ENCODE peak calls at places on chromosomes 4 and X, in six cellular contexts. One of them, this sample, is unnamed. For H3K36me3, the result is how much of the 10 kb centered on the place peaks cover.

GRCh38 chr4:76896731-76897521 is 1.0 kb downstream of the SOWAHB start:
- DNase-seq in transverse colon: peak
- DNase-seq in tibial artery: no peak
- DNase-seq in mesendoderm: peak
- DNase-seq in OCI-LY7: no peak
- DNase-seq in psoas muscle: no peak
- DNase-seq in this sample: no peak

GRCh38 chr4:37542749-37543148 is 143.4 kb downstream of the RELL1 start:
- DNase-seq in mesendoderm: no peak
- DNase-seq in OCI-LY7: no peak
- DNase-seq in psoas muscle: no peak
- DNase-seq in transverse colon: no peak
- DNase-seq in tibial artery: no peak
- DNase-seq in this sample: no peak

GRCh38 chr4:130534651-130535050 is 1438.7 kb downstream of the C4orf33 start:
- DNase-seq in transverse colon: no peak
- DNase-seq in OCI-LY7: no peak
- DNase-seq in psoas muscle: no peak
- DNase-seq in mesendoderm: no peak
- DNase-seq in tibial artery: no peak
- DNase-seq in this sample: no peak

GRCh38 chr4:127304356-127304755 is 328.4 kb upstream of the INTU start:
- DNase-seq in transverse colon: no peak
- DNase-seq in psoas muscle: no peak
- DNase-seq in OCI-LY7: no peak
- DNase-seq in mesendoderm: no peak
- DNase-seq in tibial artery: no peak
- DNase-seq in this sample: no peak

GRCh38 chrX:13029341-13029740 is 15.1 kb downstream of the FAM9C start:
- DNase-seq in psoas muscle: peak
- DNase-seq in OCI-LY7: no peak
- DNase-seq in mesendoderm: peak
- DNase-seq in tibial artery: no peak
- DNase-seq in transverse colon: peak
- DNase-seq in this sample: no peak

GRCh38 chr4:153341575-153342090 is 2.9 kb upstream of the MND1 start:
- DNase-seq in tibial artery: no peak
- DNase-seq in OCI-LY7: peak
- DNase-seq in mesendoderm: peak
- DNase-seq in psoas muscle: no peak
- DNase-seq in transverse colon: no peak
- DNase-seq in this sample: no peak

GRCh38 chrX:80011522-80011921 is 3.0 kb upstream of the TBX22 start:
- DNase-seq in tibial artery: no peak
- DNase-seq in transverse colon: no peak
- DNase-seq in psoas muscle: no peak
- DNase-seq in mesendoderm: no peak
- DNase-seq in OCI-LY7: no peak
- DNase-seq in this sample: no peak

GRCh38 chr4:139304920-139305319 is 2.6 kb upstream of the NDUFC1 start:
- DNase-seq in OCI-LY7: no peak
- DNase-seq in tibial artery: no peak
- DNase-seq in transverse colon: no peak
- DNase-seq in mesendoderm: no peak
- DNase-seq in psoas muscle: no peak
- DNase-seq in this sample: no peak

GRCh38 chr4:99366491-99366890 is 13.9 kb upstream of the ADH1C start:
- DNase-seq in tibial artery: no peak
- DNase-seq in psoas muscle: no peak
- DNase-seq in OCI-LY7: no peak
- DNase-seq in transverse colon: no peak
- DNase-seq in mesendoderm: no peak
- DNase-seq in this sample: no peak

GRCh38 chr4:17128268-17128667 is 229.8 kb upstream of the LDB2 start:
- DNase-seq in transverse colon: no peak
- DNase-seq in psoas muscle: no peak
- DNase-seq in mesendoderm: no peak
- DNase-seq in OCI-LY7: no peak
- DNase-seq in tibial artery: no peak
- DNase-seq in this sample: no peak

GRCh38 chrX:125132274-125132673 is 187.4 kb upstream of the TEX13C start:
- DNase-seq in psoas muscle: no peak
- DNase-seq in transverse colon: no peak
- DNase-seq in OCI-LY7: peak
- DNase-seq in mesendoderm: peak
- DNase-seq in tibial artery: no peak
- DNase-seq in this sample: no peak

GRCh38 chr4:133095591-133095990 is 53.5 kb upstream of the PCDH10 start:
- DNase-seq in mesendoderm: no peak
- DNase-seq in transverse colon: no peak
- DNase-seq in psoas muscle: no peak
- DNase-seq in tibial artery: no peak
- DNase-seq in OCI-LY7: no peak
- DNase-seq in this sample: no peak

GRCh38 chr4:154858166-154858565 is 77.1 kb downstream of the RBM46 start:
- DNase-seq in transverse colon: no peak
- DNase-seq in mesendoderm: no peak
- DNase-seq in OCI-LY7: no peak
- DNase-seq in tibial artery: no peak
- DNase-seq in psoas muscle: no peak
- DNase-seq in this sample: no peak

GRCh38 chr4:55866973-55867574 is 13.6 kb downstream of the EXOC1 start:
- DNase-seq in psoas muscle: no peak
- DNase-seq in tibial artery: no peak
- DNase-seq in mesendoderm: peak
- DNase-seq in OCI-LY7: peak
- DNase-seq in transverse colon: no peak
- DNase-seq in this sample: no peak

GRCh38 chrX:130393451-130394074 is 8.1 kb upstream of the GPR119 start:
- DNase-seq in tibial artery: no peak
- DNase-seq in mesendoderm: peak
- DNase-seq in transverse colon: peak
- DNase-seq in OCI-LY7: peak
- DNase-seq in psoas muscle: no peak
- DNase-seq in this sample: peak

GRCh38 chrX:1322393-1322792 is 14.2 kb upstream of the IL3RA start:
- DNase-seq in OCI-LY7: no peak
- DNase-seq in mesendoderm: no peak
- DNase-seq in psoas muscle: no peak
- DNase-seq in tibial artery: no peak
- DNase-seq in transverse colon: no peak
- DNase-seq in this sample: no peak

GRCh38 chrX:38675856-38676255 is 114.5 kb downstream of the TSPAN7 start:
- DNase-seq in OCI-LY7: no peak
- DNase-seq in psoas muscle: no peak
- DNase-seq in tibial artery: no peak
- DNase-seq in mesendoderm: no peak
- DNase-seq in transverse colon: no peak
- DNase-seq in this sample: no peak

GRCh38 chrX:131739823-131740222 is 195.9 kb downstream of the OR13H1 start:
- DNase-seq in OCI-LY7: no peak
- DNase-seq in mesendoderm: no peak
- DNase-seq in psoas muscle: no peak
- DNase-seq in transverse colon: no peak
- DNase-seq in tibial artery: no peak
- DNase-seq in this sample: no peak

GRCh38 chr4:41853973-41854372 is 81.3 kb upstream of the TMEM33 start:
- DNase-seq in psoas muscle: no peak
- DNase-seq in tibial artery: no peak
- DNase-seq in mesendoderm: no peak
- DNase-seq in OCI-LY7: no peak
- DNase-seq in transverse colon: no peak
- DNase-seq in this sample: no peak

GRCh38 chrX:68146054-68146453 is 287.2 kb downstream of the OPHN1 start:
- DNase-seq in mesendoderm: peak
- DNase-seq in OCI-LY7: peak
- DNase-seq in tibial artery: no peak
- DNase-seq in psoas muscle: no peak
- DNase-seq in transverse colon: no peak
- DNase-seq in this sample: no peak

GRCh38 chr4:38967260-38968095 is 64.7 kb downstream of the TMEM156 start:
- DNase-seq in mesendoderm: peak
- DNase-seq in transverse colon: no peak
- DNase-seq in OCI-LY7: no peak
- DNase-seq in tibial artery: no peak
- DNase-seq in psoas muscle: no peak
- DNase-seq in this sample: no peak

GRCh38 chr4:119501740-119502139 is 126.9 kb downstream of the PDE5A start:
- DNase-seq in mesendoderm: no peak
- DNase-seq in OCI-LY7: no peak
- DNase-seq in tibial artery: no peak
- DNase-seq in transverse colon: no peak
- DNase-seq in psoas muscle: no peak
- DNase-seq in this sample: no peak
- H3K36me3 ChIP-seq in mesendoderm: under half
- H3K36me3 ChIP-seq in OCI-LY7: under half
- H3K36me3 ChIP-seq in tibial artery: half or more
- H3K36me3 ChIP-seq in transverse colon: half or more
- H3K36me3 ChIP-seq in psoas muscle: half or more
- H3K36me3 ChIP-seq in this sample: under half

GRCh38 chr4:155903453-155903852 is at the start of gene TDO2:
- DNase-seq in tibial artery: no peak
- DNase-seq in transverse colon: no peak
- DNase-seq in psoas muscle: no peak
- DNase-seq in mesendoderm: no peak
- DNase-seq in OCI-LY7: no peak
- DNase-seq in this sample: no peak

GRCh38 chr4:155900402-155900801 is 3.1 kb upstream of the TDO2 start:
- DNase-seq in OCI-LY7: no peak
- DNase-seq in transverse colon: no peak
- DNase-seq in mesendoderm: peak
- DNase-seq in psoas muscle: no peak
- DNase-seq in tibial artery: no peak
- DNase-seq in this sample: peak

GRCh38 chr4:155899891-155900290 is 3.6 kb upstream of the TDO2 start:
- DNase-seq in transverse colon: no peak
- DNase-seq in tibial artery: no peak
- DNase-seq in psoas muscle: no peak
- DNase-seq in OCI-LY7: no peak
- DNase-seq in mesendoderm: no peak
- DNase-seq in this sample: no peak
- H3K27ac ChIP-seq in transverse colon: no peak
- H3K27ac ChIP-seq in tibial artery: no peak
- H3K27ac ChIP-seq in psoas muscle: no peak
- H3K27ac ChIP-seq in OCI-LY7: no peak
- H3K27ac ChIP-seq in mesendoderm: no peak
- H3K27ac ChIP-seq in this sample: no peak

GRCh38 chr4:3237266-3237665 is 11.7 kb upstream of the MSANTD1 start:
- DNase-seq in psoas muscle: no peak
- DNase-seq in tibial artery: no peak
- DNase-seq in mesendoderm: no peak
- DNase-seq in transverse colon: no peak
- DNase-seq in OCI-LY7: no peak
- DNase-seq in this sample: no peak
- H3K36me3 ChIP-seq in psoas muscle: half or more
- H3K36me3 ChIP-seq in tibial artery: half or more
- H3K36me3 ChIP-seq in mesendoderm: under half
- H3K36me3 ChIP-seq in transverse colon: under half
- H3K36me3 ChIP-seq in OCI-LY7: half or more
- H3K36me3 ChIP-seq in this sample: under half

GRCh38 chr4:53014368-53014767 is 152.3 kb downstream of the RASL11B start:
- DNase-seq in transverse colon: no peak
- DNase-seq in OCI-LY7: no peak
- DNase-seq in psoas muscle: no peak
- DNase-seq in mesendoderm: no peak
- DNase-seq in tibial artery: no peak
- DNase-seq in this sample: no peak

GRCh38 chr4:53013873-53014272 is 151.8 kb downstream of the RASL11B start:
- DNase-seq in tibial artery: no peak
- DNase-seq in OCI-LY7: no peak
- DNase-seq in transverse colon: no peak
- DNase-seq in psoas muscle: no peak
- DNase-seq in mesendoderm: no peak
- DNase-seq in this sample: no peak

GRCh38 chr4:53015681-53016080 is 153.6 kb downstream of the RASL11B start:
- DNase-seq in psoas muscle: no peak
- DNase-seq in OCI-LY7: peak
- DNase-seq in transverse colon: peak
- DNase-seq in tibial artery: no peak
- DNase-seq in mesendoderm: peak
- DNase-seq in this sample: peak

GRCh38 chr4:53016099-53016498 is 154.0 kb downstream of the RASL11B start:
- DNase-seq in tibial artery: no peak
- DNase-seq in mesendoderm: no peak
- DNase-seq in psoas muscle: no peak
- DNase-seq in transverse colon: no peak
- DNase-seq in OCI-LY7: no peak
- DNase-seq in this sample: no peak

DNA sequence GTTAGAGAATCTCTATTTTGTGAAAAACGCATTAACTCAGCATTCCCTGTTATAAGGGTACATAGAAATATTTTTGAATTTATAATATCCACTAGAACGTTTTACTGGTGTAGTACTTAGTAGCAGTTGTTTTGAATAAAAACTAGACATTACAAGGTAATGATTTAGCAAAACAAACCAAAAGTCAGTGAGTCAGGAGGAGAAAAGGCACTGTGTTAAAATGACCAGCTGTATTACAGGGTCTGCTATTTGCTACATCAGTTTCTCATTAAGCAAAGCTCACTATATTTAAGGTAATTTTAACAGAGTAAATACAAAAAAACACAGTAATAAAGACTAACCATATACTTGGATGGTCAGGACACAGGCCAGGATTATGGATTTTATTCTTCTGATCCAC is 152.8 kb downstream of the RASL11B start:
- DNase-seq in psoas muscle: no peak
- DNase-seq in tibial artery: no peak
- DNase-seq in mesendoderm: no peak
- DNase-seq in OCI-LY7: no peak
- DNase-seq in transverse colon: no peak
- DNase-seq in this sample: no peak
- H3K27ac ChIP-seq in psoas muscle: no peak
- H3K27ac ChIP-seq in tibial artery: no peak
- H3K27ac ChIP-seq in mesendoderm: no peak
- H3K27ac ChIP-seq in OCI-LY7: no peak
- H3K27ac ChIP-seq in transverse colon: no peak
- H3K27ac ChIP-seq in this sample: no peak